ENCODE peak calls at places on chromosomes 6 and 20, in ten cellular contexts. One of them, this sample, is unnamed.

GRCh38 chr20:38156888-38157634 is 8.0 kb downstream of the TGM2 start:
- DNase-seq in fibroblast of gingiva: no peak
- DNase-seq in CD8-positive, alpha-beta memory T cell: no peak
- DNase-seq in CD8-positive, alpha-beta T cell: no peak
- DNase-seq in dermis microvascular lymphatic vessel endothelial cell: no peak
- DNase-seq in activated CD8-positive, alpha-beta memory T cell treated with anti-CD3 and anti-CD28 coated beads for 4 hours: no peak
- DNase-seq in substantia nigra: no peak
- DNase-seq in natural killer cell: no peak
- DNase-seq in NCI-H1417: no peak
- DNase-seq in activated naive CD8-positive, alpha-beta T cell treated with anti-CD3 and anti-CD28 coated beads for 36 hours: no peak
- DNase-seq in this sample: no peak

GRCh38 chr6:133099573-133099972 is 141.6 kb upstream of the EYA4 start:
- DNase-seq in CD8-positive, alpha-beta T cell: no peak
- DNase-seq in activated naive CD8-positive, alpha-beta T cell treated with anti-CD3 and anti-CD28 coated beads for 36 hours: no peak
- DNase-seq in CD8-positive, alpha-beta memory T cell: no peak
- DNase-seq in fibroblast of gingiva: peak
- DNase-seq in NCI-H1417: no peak
- DNase-seq in natural killer cell: no peak
- DNase-seq in dermis microvascular lymphatic vessel endothelial cell: no peak
- DNase-seq in substantia nigra: no peak
- DNase-seq in activated CD8-positive, alpha-beta memory T cell treated with anti-CD3 and anti-CD28 coated beads for 4 hours: no peak
- DNase-seq in this sample: no peak

GRCh38 chr6:112331306-112331705 is 15.8 kb upstream of the RFPL4B start:
- DNase-seq in NCI-H1417: peak
- DNase-seq in activated naive CD8-positive, alpha-beta T cell treated with anti-CD3 and anti-CD28 coated beads for 36 hours: no peak
- DNase-seq in dermis microvascular lymphatic vessel endothelial cell: peak
- DNase-seq in CD8-positive, alpha-beta memory T cell: no peak
- DNase-seq in CD8-positive, alpha-beta T cell: no peak
- DNase-seq in substantia nigra: no peak
- DNase-seq in fibroblast of gingiva: peak
- DNase-seq in activated CD8-positive, alpha-beta memory T cell treated with anti-CD3 and anti-CD28 coated beads for 4 hours: no peak
- DNase-seq in natural killer cell: no peak
- DNase-seq in this sample: no peak

GRCh38 chr6:158489441-158489840 is 70.5 kb upstream of the TMEM181 start:
- DNase-seq in natural killer cell: no peak
- DNase-seq in fibroblast of gingiva: no peak
- DNase-seq in activated naive CD8-positive, alpha-beta T cell treated with anti-CD3 and anti-CD28 coated beads for 36 hours: no peak
- DNase-seq in NCI-H1417: no peak
- DNase-seq in CD8-positive, alpha-beta T cell: no peak
- DNase-seq in dermis microvascular lymphatic vessel endothelial cell: no peak
- DNase-seq in CD8-positive, alpha-beta memory T cell: no peak
- DNase-seq in substantia nigra: no peak
- DNase-seq in activated CD8-positive, alpha-beta memory T cell treated with anti-CD3 and anti-CD28 coated beads for 4 hours: no peak
- DNase-seq in this sample: no peak

GRCh38 chr20:39242614-39243013 is 280.5 kb downstream of the DHX35 start:
- DNase-seq in natural killer cell: no peak
- DNase-seq in fibroblast of gingiva: no peak
- DNase-seq in CD8-positive, alpha-beta T cell: no peak
- DNase-seq in dermis microvascular lymphatic vessel endothelial cell: no peak
- DNase-seq in substantia nigra: no peak
- DNase-seq in activated naive CD8-positive, alpha-beta T cell treated with anti-CD3 and anti-CD28 coated beads for 36 hours: no peak
- DNase-seq in activated CD8-positive, alpha-beta memory T cell treated with anti-CD3 and anti-CD28 coated beads for 4 hours: no peak
- DNase-seq in NCI-H1417: no peak
- DNase-seq in CD8-positive, alpha-beta memory T cell: no peak
- DNase-seq in this sample: no peak

GRCh38 chr20:24762791-24763350 is 186.2 kb upstream of the CST7 start:
- DNase-seq in CD8-positive, alpha-beta T cell: no peak
- DNase-seq in fibroblast of gingiva: no peak
- DNase-seq in activated naive CD8-positive, alpha-beta T cell treated with anti-CD3 and anti-CD28 coated beads for 36 hours: no peak
- DNase-seq in natural killer cell: no peak
- DNase-seq in dermis microvascular lymphatic vessel endothelial cell: no peak
- DNase-seq in substantia nigra: no peak
- DNase-seq in CD8-positive, alpha-beta memory T cell: no peak
- DNase-seq in activated CD8-positive, alpha-beta memory T cell treated with anti-CD3 and anti-CD28 coated beads for 4 hours: no peak
- DNase-seq in NCI-H1417: no peak
- DNase-seq in this sample: no peak

GRCh38 chr6:24882295-24882694 is 53.5 kb downstream of the RIPOR2 start:
- DNase-seq in fibroblast of gingiva: no peak
- DNase-seq in activated CD8-positive, alpha-beta memory T cell treated with anti-CD3 and anti-CD28 coated beads for 4 hours: no peak
- DNase-seq in NCI-H1417: no peak
- DNase-seq in CD8-positive, alpha-beta memory T cell: no peak
- DNase-seq in dermis microvascular lymphatic vessel endothelial cell: no peak
- DNase-seq in substantia nigra: no peak
- DNase-seq in CD8-positive, alpha-beta T cell: no peak
- DNase-seq in natural killer cell: no peak
- DNase-seq in activated naive CD8-positive, alpha-beta T cell treated with anti-CD3 and anti-CD28 coated beads for 36 hours: no peak
- DNase-seq in this sample: no peak

GRCh38 chr6:71260205-71260604 is 28.4 kb upstream of the OGFRL1 start:
- DNase-seq in activated naive CD8-positive, alpha-beta T cell treated with anti-CD3 and anti-CD28 coated beads for 36 hours: no peak
- DNase-seq in fibroblast of gingiva: no peak
- DNase-seq in CD8-positive, alpha-beta T cell: no peak
- DNase-seq in CD8-positive, alpha-beta memory T cell: no peak
- DNase-seq in substantia nigra: no peak
- DNase-seq in natural killer cell: no peak
- DNase-seq in activated CD8-positive, alpha-beta memory T cell treated with anti-CD3 and anti-CD28 coated beads for 4 hours: no peak
- DNase-seq in dermis microvascular lymphatic vessel endothelial cell: no peak
- DNase-seq in NCI-H1417: no peak
- DNase-seq in this sample: no peak

GRCh38 chr6:7000825-7001777 is 106.7 kb upstream of the RREB1 start:
- DNase-seq in activated CD8-positive, alpha-beta memory T cell treated with anti-CD3 and anti-CD28 coated beads for 4 hours: no peak
- DNase-seq in CD8-positive, alpha-beta T cell: no peak
- DNase-seq in dermis microvascular lymphatic vessel endothelial cell: no peak
- DNase-seq in fibroblast of gingiva: no peak
- DNase-seq in substantia nigra: no peak
- DNase-seq in activated naive CD8-positive, alpha-beta T cell treated with anti-CD3 and anti-CD28 coated beads for 36 hours: no peak
- DNase-seq in CD8-positive, alpha-beta memory T cell: no peak
- DNase-seq in natural killer cell: no peak
- DNase-seq in NCI-H1417: no peak
- DNase-seq in this sample: no peak

GRCh38 chr6:129844118-129844891 is 16.8 kb downstream of the TMEM244 start:
- DNase-seq in CD8-positive, alpha-beta memory T cell: no peak
- DNase-seq in fibroblast of gingiva: peak
- DNase-seq in activated CD8-positive, alpha-beta memory T cell treated with anti-CD3 and anti-CD28 coated beads for 4 hours: no peak
- DNase-seq in activated naive CD8-positive, alpha-beta T cell treated with anti-CD3 and anti-CD28 coated beads for 36 hours: no peak
- DNase-seq in NCI-H1417: peak
- DNase-seq in substantia nigra: no peak
- DNase-seq in CD8-positive, alpha-beta T cell: no peak
- DNase-seq in dermis microvascular lymphatic vessel endothelial cell: peak
- DNase-seq in natural killer cell: no peak
- DNase-seq in this sample: no peak

GRCh38 chr6:11653028-11653583 is 115.6 kb downstream of the TMEM170B start:
- DNase-seq in CD8-positive, alpha-beta T cell: no peak
- DNase-seq in substantia nigra: no peak
- DNase-seq in fibroblast of gingiva: peak
- DNase-seq in dermis microvascular lymphatic vessel endothelial cell: peak
- DNase-seq in activated naive CD8-positive, alpha-beta T cell treated with anti-CD3 and anti-CD28 coated beads for 36 hours: peak
- DNase-seq in CD8-positive, alpha-beta memory T cell: no peak
- DNase-seq in natural killer cell: no peak
- DNase-seq in activated CD8-positive, alpha-beta memory T cell treated with anti-CD3 and anti-CD28 coated beads for 4 hours: peak
- DNase-seq in NCI-H1417: no peak
- DNase-seq in this sample: no peak

GRCh38 chr20:16761305-16761829 is 13.2 kb downstream of the OTOR start:
- DNase-seq in NCI-H1417: peak
- DNase-seq in CD8-positive, alpha-beta memory T cell: peak
- DNase-seq in fibroblast of gingiva: peak
- DNase-seq in activated naive CD8-positive, alpha-beta T cell treated with anti-CD3 and anti-CD28 coated beads for 36 hours: peak
- DNase-seq in substantia nigra: peak
- DNase-seq in activated CD8-positive, alpha-beta memory T cell treated with anti-CD3 and anti-CD28 coated beads for 4 hours: peak
- DNase-seq in CD8-positive, alpha-beta T cell: peak
- DNase-seq in natural killer cell: peak
- DNase-seq in dermis microvascular lymphatic vessel endothelial cell: peak
- DNase-seq in this sample: peak

GRCh38 chr6:14734416-14735340 is 511.2 kb upstream of the JARID2 start:
- DNase-seq in NCI-H1417: no peak
- DNase-seq in fibroblast of gingiva: peak
- DNase-seq in dermis microvascular lymphatic vessel endothelial cell: no peak
- DNase-seq in CD8-positive, alpha-beta memory T cell: no peak
- DNase-seq in natural killer cell: no peak
- DNase-seq in activated CD8-positive, alpha-beta memory T cell treated with anti-CD3 and anti-CD28 coated beads for 4 hours: peak
- DNase-seq in CD8-positive, alpha-beta T cell: no peak
- DNase-seq in substantia nigra: no peak
- DNase-seq in activated naive CD8-positive, alpha-beta T cell treated with anti-CD3 and anti-CD28 coated beads for 36 hours: peak
- DNase-seq in this sample: peak

GRCh38 chr20:49595811-49596545 is 28.0 kb upstream of the PTGIS start:
- DNase-seq in CD8-positive, alpha-beta memory T cell: no peak
- DNase-seq in NCI-H1417: no peak
- DNase-seq in activated CD8-positive, alpha-beta memory T cell treated with anti-CD3 and anti-CD28 coated beads for 4 hours: peak
- DNase-seq in natural killer cell: no peak
- DNase-seq in substantia nigra: no peak
- DNase-seq in dermis microvascular lymphatic vessel endothelial cell: peak
- DNase-seq in CD8-positive, alpha-beta T cell: no peak
- DNase-seq in fibroblast of gingiva: peak
- DNase-seq in activated naive CD8-positive, alpha-beta T cell treated with anti-CD3 and anti-CD28 coated beads for 36 hours: peak
- DNase-seq in this sample: peak

GRCh38 chr6:106648651-106649308 is 19.4 kb downstream of the QRSL1 start:
- DNase-seq in activated CD8-positive, alpha-beta memory T cell treated with anti-CD3 and anti-CD28 coated beads for 4 hours: no peak
- DNase-seq in CD8-positive, alpha-beta memory T cell: no peak
- DNase-seq in natural killer cell: no peak
- DNase-seq in substantia nigra: no peak
- DNase-seq in fibroblast of gingiva: no peak
- DNase-seq in NCI-H1417: no peak
- DNase-seq in dermis microvascular lymphatic vessel endothelial cell: no peak
- DNase-seq in CD8-positive, alpha-beta T cell: no peak
- DNase-seq in activated naive CD8-positive, alpha-beta T cell treated with anti-CD3 and anti-CD28 coated beads for 36 hours: no peak
- DNase-seq in this sample: peak

GRCh38 chr20:33811763-33812672 is 870 bp downstream of the CHMP4B start:
- DNase-seq in NCI-H1417: peak
- DNase-seq in natural killer cell: peak
- DNase-seq in CD8-positive, alpha-beta memory T cell: no peak
- DNase-seq in dermis microvascular lymphatic vessel endothelial cell: peak
- DNase-seq in activated naive CD8-positive, alpha-beta T cell treated with anti-CD3 and anti-CD28 coated beads for 36 hours: peak
- DNase-seq in CD8-positive, alpha-beta T cell: peak
- DNase-seq in fibroblast of gingiva: peak
- DNase-seq in activated CD8-positive, alpha-beta memory T cell treated with anti-CD3 and anti-CD28 coated beads for 4 hours: no peak
- DNase-seq in substantia nigra: no peak
- DNase-seq in this sample: peak

GRCh38 chr6:39777661-39778060 is 14.5 kb upstream of the DAAM2 start:
- DNase-seq in NCI-H1417: no peak
- DNase-seq in substantia nigra: no peak
- DNase-seq in dermis microvascular lymphatic vessel endothelial cell: no peak
- DNase-seq in CD8-positive, alpha-beta T cell: no peak
- DNase-seq in activated naive CD8-positive, alpha-beta T cell treated with anti-CD3 and anti-CD28 coated beads for 36 hours: no peak
- DNase-seq in activated CD8-positive, alpha-beta memory T cell treated with anti-CD3 and anti-CD28 coated beads for 4 hours: no peak
- DNase-seq in CD8-positive, alpha-beta memory T cell: no peak
- DNase-seq in fibroblast of gingiva: no peak
- DNase-seq in natural killer cell: no peak
- DNase-seq in this sample: no peak

GRCh38 chr20:57198359-57199072 is 67.9 kb downstream of the BMP7 start:
- DNase-seq in dermis microvascular lymphatic vessel endothelial cell: no peak
- DNase-seq in natural killer cell: no peak
- DNase-seq in substantia nigra: no peak
- DNase-seq in CD8-positive, alpha-beta T cell: no peak
- DNase-seq in fibroblast of gingiva: no peak
- DNase-seq in activated naive CD8-positive, alpha-beta T cell treated with anti-CD3 and anti-CD28 coated beads for 36 hours: no peak
- DNase-seq in NCI-H1417: no peak
- DNase-seq in CD8-positive, alpha-beta memory T cell: no peak
- DNase-seq in activated CD8-positive, alpha-beta memory T cell treated with anti-CD3 and anti-CD28 coated beads for 4 hours: no peak
- DNase-seq in this sample: no peak

GRCh38 chr20:47790032-47790965 is 5.0 kb upstream of the SULF2 start:
- DNase-seq in NCI-H1417: peak
- DNase-seq in activated CD8-positive, alpha-beta memory T cell treated with anti-CD3 and anti-CD28 coated beads for 4 hours: no peak
- DNase-seq in natural killer cell: no peak
- DNase-seq in CD8-positive, alpha-beta memory T cell: no peak
- DNase-seq in dermis microvascular lymphatic vessel endothelial cell: no peak
- DNase-seq in activated naive CD8-positive, alpha-beta T cell treated with anti-CD3 and anti-CD28 coated beads for 36 hours: no peak
- DNase-seq in CD8-positive, alpha-beta T cell: no peak
- DNase-seq in fibroblast of gingiva: peak
- DNase-seq in substantia nigra: no peak
- DNase-seq in this sample: no peak

GRCh38 chr20:50496773-50497375 is 13.3 kb upstream of the PTPN1 start:
- DNase-seq in CD8-positive, alpha-beta T cell: no peak
- DNase-seq in dermis microvascular lymphatic vessel endothelial cell: no peak
- DNase-seq in activated CD8-positive, alpha-beta memory T cell treated with anti-CD3 and anti-CD28 coated beads for 4 hours: no peak
- DNase-seq in activated naive CD8-positive, alpha-beta T cell treated with anti-CD3 and anti-CD28 coated beads for 36 hours: no peak
- DNase-seq in CD8-positive, alpha-beta memory T cell: no peak
- DNase-seq in NCI-H1417: no peak
- DNase-seq in fibroblast of gingiva: no peak
- DNase-seq in natural killer cell: no peak
- DNase-seq in substantia nigra: no peak
- DNase-seq in this sample: no peak